ENCODE peak calls at places on chromosome 1, in eight cellular contexts. One of them, this sample, is unnamed.

GRCh38 chr1:218459878-218460277 is 114.7 kb downstream of the TGFB2 start:
- DNase-seq in activated naive CD4-positive, alpha-beta T cell: no peak
- DNase-seq in amniotic stem cell: peak; percentile 46
- DNase-seq in HEK293T: peak; percentile 64
- DNase-seq in CD8-positive, alpha-beta memory T cell: no peak
- DNase-seq in activated naive CD8-positive, alpha-beta T cell treated with anti-CD3 and anti-CD28 coated beads for 36 hours: no peak
- DNase-seq in MCF 10A: peak; percentile 99
- DNase-seq in endothelial cell: no peak
- DNase-seq in this sample: peak; percentile 84

GRCh38 chr1:31745898-31746668 is 18.1 kb downstream of the ADGRB2 start:
- DNase-seq in amniotic stem cell: no peak
- DNase-seq in activated naive CD4-positive, alpha-beta T cell: no peak
- DNase-seq in HEK293T: no peak
- DNase-seq in CD8-positive, alpha-beta memory T cell: no peak
- DNase-seq in MCF 10A: no peak
- DNase-seq in endothelial cell: no peak
- DNase-seq in activated naive CD8-positive, alpha-beta T cell treated with anti-CD3 and anti-CD28 coated beads for 36 hours: no peak
- DNase-seq in this sample: no peak

GRCh38 chr1:111798580-111798979 is 42.9 kb downstream of the DDX20 start:
- DNase-seq in HEK293T: no peak
- DNase-seq in MCF 10A: no peak
- DNase-seq in amniotic stem cell: no peak
- DNase-seq in CD8-positive, alpha-beta memory T cell: no peak
- DNase-seq in endothelial cell: no peak
- DNase-seq in activated naive CD4-positive, alpha-beta T cell: no peak
- DNase-seq in activated naive CD8-positive, alpha-beta T cell treated with anti-CD3 and anti-CD28 coated beads for 36 hours: no peak
- DNase-seq in this sample: no peak

GRCh38 chr1:158534496-158534895 is 19.7 kb downstream of the OR6Y1 start:
- DNase-seq in endothelial cell: no peak
- DNase-seq in activated naive CD4-positive, alpha-beta T cell: no peak
- DNase-seq in activated naive CD8-positive, alpha-beta T cell treated with anti-CD3 and anti-CD28 coated beads for 36 hours: no peak
- DNase-seq in MCF 10A: no peak
- DNase-seq in amniotic stem cell: no peak
- DNase-seq in HEK293T: no peak
- DNase-seq in CD8-positive, alpha-beta memory T cell: no peak
- DNase-seq in this sample: no peak

GRCh38 chr1:206655471-206655882 is 20.1 kb downstream of the DYRK3 start:
- DNase-seq in CD8-positive, alpha-beta memory T cell: no peak
- DNase-seq in HEK293T: no peak
- DNase-seq in activated naive CD4-positive, alpha-beta T cell: no peak
- DNase-seq in activated naive CD8-positive, alpha-beta T cell treated with anti-CD3 and anti-CD28 coated beads for 36 hours: no peak
- DNase-seq in amniotic stem cell: no peak
- DNase-seq in endothelial cell: no peak
- DNase-seq in MCF 10A: no peak
- DNase-seq in this sample: no peak

GRCh38 chr1:97918961-97919360 is 1.9 kb downstream of the DPYD start:
- DNase-seq in activated naive CD8-positive, alpha-beta T cell treated with anti-CD3 and anti-CD28 coated beads for 36 hours: no peak
- DNase-seq in MCF 10A: no peak
- DNase-seq in endothelial cell: no peak
- DNase-seq in CD8-positive, alpha-beta memory T cell: no peak
- DNase-seq in amniotic stem cell: no peak
- DNase-seq in HEK293T: no peak
- DNase-seq in activated naive CD4-positive, alpha-beta T cell: no peak
- DNase-seq in this sample: no peak

GRCh38 chr1:22639286-22639685 is 2.9 kb downstream of the C1QA start:
- DNase-seq in MCF 10A: no peak
- DNase-seq in amniotic stem cell: no peak
- DNase-seq in activated naive CD4-positive, alpha-beta T cell: no peak
- DNase-seq in HEK293T: no peak
- DNase-seq in activated naive CD8-positive, alpha-beta T cell treated with anti-CD3 and anti-CD28 coated beads for 36 hours: no peak
- DNase-seq in CD8-positive, alpha-beta memory T cell: no peak
- DNase-seq in endothelial cell: peak; percentile 22
- DNase-seq in this sample: peak; percentile 34

GRCh38 chr1:32538887-32539583 is at the start of gene ZBTB8A:
- DNase-seq in endothelial cell: peak; percentile 28
- DNase-seq in HEK293T: peak; percentile 68
- DNase-seq in amniotic stem cell: no peak
- DNase-seq in MCF 10A: peak; percentile 71
- DNase-seq in CD8-positive, alpha-beta memory T cell: no peak
- DNase-seq in activated naive CD8-positive, alpha-beta T cell treated with anti-CD3 and anti-CD28 coated beads for 36 hours: peak; percentile 14
- DNase-seq in activated naive CD4-positive, alpha-beta T cell: no peak
- DNase-seq in this sample: peak; percentile 68

GRCh38 chr1:53278294-53278693 is 40.0 kb upstream of the MAGOH start:
- DNase-seq in activated naive CD8-positive, alpha-beta T cell treated with anti-CD3 and anti-CD28 coated beads for 36 hours: peak; percentile 59
- DNase-seq in endothelial cell: peak; percentile 71
- DNase-seq in MCF 10A: peak; percentile 46
- DNase-seq in HEK293T: peak; percentile 78
- DNase-seq in activated naive CD4-positive, alpha-beta T cell: peak; percentile 65
- DNase-seq in CD8-positive, alpha-beta memory T cell: peak; percentile 78
- DNase-seq in amniotic stem cell: no peak
- DNase-seq in this sample: peak; percentile 25

GRCh38 chr1:41199375-41199774 is 42.7 kb downstream of the SCMH1 start:
- DNase-seq in MCF 10A: no peak
- DNase-seq in activated naive CD8-positive, alpha-beta T cell treated with anti-CD3 and anti-CD28 coated beads for 36 hours: no peak
- DNase-seq in endothelial cell: no peak
- DNase-seq in amniotic stem cell: no peak
- DNase-seq in HEK293T: no peak
- DNase-seq in activated naive CD4-positive, alpha-beta T cell: no peak
- DNase-seq in CD8-positive, alpha-beta memory T cell: no peak
- DNase-seq in this sample: no peak

GRCh38 chr1:61953790-61954150 is 211.5 kb downstream of the PATJ start:
- DNase-seq in CD8-positive, alpha-beta memory T cell: no peak
- DNase-seq in activated naive CD8-positive, alpha-beta T cell treated with anti-CD3 and anti-CD28 coated beads for 36 hours: no peak
- DNase-seq in amniotic stem cell: no peak
- DNase-seq in MCF 10A: no peak
- DNase-seq in endothelial cell: no peak
- DNase-seq in HEK293T: no peak
- DNase-seq in activated naive CD4-positive, alpha-beta T cell: no peak
- DNase-seq in this sample: no peak